ENCODE peak calls at places on chromosome 7, in seven cellular contexts. H is cardiac septum; K is activated CD4-positive, alpha-beta memory T cell treated with anti-CD3 and anti-CD28 coated beads for 36 hours; Q is AG04450; S is nucleus accumbens; B is AG09309; X is activated gamma-delta T cell treated with Interleukin-2 at 50 U/mL for 16 hours. J is an unnamed sample.

GRCh38 chr7:130831817-130832481 is 97.9 kb upstream of the KLF14 start:
- DNase-seq in S (no peak), H (no peak), B (no peak), K (no peak), Q (no peak), X (no peak), J (peak; percentile 19)

GRCh38 chr7:139588632-139589031 is 65.1 kb downstream of the CLEC2L start:
- DNase-seq in B (no peak), Q (peak; percentile 72), K (no peak), S (no peak), X (no peak), H (no peak), J (no peak)

GRCh38 chr7:76364198-76364584 is 5.4 kb upstream of the YWHAG start:
- DNase-seq in X (no peak), K (peak; percentile 25), S (no peak), H (no peak), B (no peak), Q (no peak), J (peak; percentile 30)

GRCh38 chr7:20931739-20932138 is 145.1 kb upstream of the SP8 start:
- DNase-seq in K (no peak), S (no peak), X (no peak), B (no peak), Q (no peak), H (no peak), J (no peak)

GRCh38 chr7:114922151-114922651 is 307 bp downstream of the MDFIC start:
- DNase-seq in B (no peak), S (no peak), Q (no peak), H (peak; percentile 84), K (peak; percentile 84), X (peak; percentile 45), J (peak; percentile 36)

GRCh38 chr7:149422065-149422913 is 38.6 kb downstream of the ZNF777 start:
- DNase-seq in Q (peak; percentile 2), K (peak; percentile 80), X (peak; percentile 68), B (no peak), H (peak; percentile 84), S (peak; percentile 20), J (peak; percentile 77)

GRCh38 chr7:138618933-138619332 is 82.2 kb downstream of the SVOPL start:
- DNase-seq in X (no peak), B (no peak), K (no peak), Q (no peak), H (no peak), S (no peak), J (no peak)

GRCh38 chr7:16064316-16064715 is 357.0 kb downstream of the CRPPA start:
- DNase-seq in Q (no peak), X (no peak), K (no peak), B (no peak), H (no peak), S (no peak), J (no peak)

GRCh38 chr7:103778929-103779328 is 210.5 kb downstream of the RELN start:
- DNase-seq in S (no peak), Q (no peak), K (no peak), B (no peak), X (no peak), H (no peak), J (no peak)

GRCh38 chr7:77649950-77650349 is 46.3 kb upstream of the RSBN1L start:
- DNase-seq in K (no peak), Q (no peak), B (no peak), X (no peak), S (no peak), H (no peak), J (no peak)

GRCh38 chr7:44964384-44964830 is 14.4 kb downstream of the MYO1G start:
- DNase-seq in K (no peak), Q (no peak), H (no peak), X (no peak), S (no peak), B (no peak), J (no peak)

GRCh38 chr7:151307536-151307935 is 34.1 kb upstream of the NUB1 start:
- DNase-seq in S (no peak), K (no peak), H (peak; percentile 24), X (no peak), Q (no peak), B (no peak), J (no peak)

GRCh38 chr7:46206474-46207060 is 285.5 kb upstream of the IGFBP3 start:
- DNase-seq in S (no peak), H (no peak), K (peak; percentile 11), X (no peak), B (no peak), Q (no peak), J (no peak)

GRCh38 chr7:38881015-38881414 is 28.0 kb downstream of the VPS41 start:
- DNase-seq in B (no peak), Q (no peak), K (no peak), X (no peak), S (peak; percentile 4), H (no peak), J (no peak)

GRCh38 chr7:138465046-138465445 is 5.0 kb downstream of the TRIM24 start:
- DNase-seq in K (no peak), Q (no peak), S (no peak), H (no peak), X (no peak), B (no peak), J (no peak)

GRCh38 chr7:100964630-100965029 is 4.7 kb upstream of the MUC12 start:
- DNase-seq in S (no peak), B (no peak), Q (no peak), X (no peak), H (no peak), K (no peak), J (no peak)

GRCh38 chr7:100023526-100023925 is 8.1 kb downstream of the ZKSCAN1 start:
- DNase-seq in S (no peak), X (no peak), K (no peak), B (no peak), Q (no peak), H (no peak), J (no peak)

GRCh38 chr7:136897676-136898075 is 29.2 kb downstream of the CHRM2 start:
- DNase-seq in H (no peak), X (no peak), S (no peak), Q (no peak), B (no peak), K (no peak), J (no peak)

GRCh38 chr7:41425926-41426325 is 277.0 kb downstream of the INHBA start:
- DNase-seq in Q (peak; percentile 57), X (no peak), H (no peak), B (no peak), S (no peak), K (no peak), J (peak; percentile 81)

GRCh38 chr7:73342645-73343044 is 14.7 kb downstream of the FKBP6 start:
- DNase-seq in Q (peak; percentile 33), K (no peak), B (no peak), X (no peak), S (no peak), H (no peak), J (peak; percentile 35)

GRCh38 chr7:93544686-93545085 is 29.8 kb downstream of the CALCR start:
- DNase-seq in X (no peak), H (no peak), K (no peak), Q (no peak), B (no peak), S (no peak), J (no peak)

GRCh38 chr7:70143089-70144044 is 545.1 kb downstream of the AUTS2 start:
- DNase-seq in Q (no peak), B (peak; percentile 73), K (no peak), X (no peak), H (no peak), S (no peak), J (no peak)

GRCh38 chr7:130695840-130696239 is 9.5 kb upstream of the TSGA13 start:
- DNase-seq in S (no peak), B (peak; percentile 5), X (no peak), H (no peak), K (no peak), Q (no peak), J (peak; percentile 36)